ENCODE peak calls at places on chromosomes 12 and 14, in six cellular contexts. U, J, D, I, S and E are unnamed samples.

GRCh38 chr12:66964629-66965028 is 285.8 kb upstream of the GRIP1 start:
- DNase-seq in U (no peak), J (peak), D (no peak), I (no peak), S (no peak), E (no peak)

GRCh38 chr14:31263485-31264133 is 56.0 kb upstream of the HECTD1 start:
- DNase-seq in U (peak), J (no peak), D (no peak), I (no peak), S (no peak), E (no peak)

GRCh38 chr12:125614058-125614457 is 548.8 kb downstream of the AACS start:
- DNase-seq in U (no peak), J (no peak), D (no peak), I (no peak), S (no peak), E (no peak)

GRCh38 chr12:62602445-62603060 is 135.9 kb downstream of the MON2 start:
- DNase-seq in U (peak), J (peak), D (peak), I (peak), S (peak), E (peak)

GRCh38 chr12:57737467-57738141 is 938 bp downstream of the AGAP2 start:
- DNase-seq in U (no peak), J (peak), D (no peak), I (no peak), S (no peak), E (no peak)

GRCh38 chr12:122834921-122835692 is at the start of gene HIP1R:
- DNase-seq in U (no peak), J (peak), D (peak), I (peak), S (peak), E (peak)

GRCh38 chr14:68675233-68675577 is 117.7 kb downstream of the ZFP36L1 start:
- DNase-seq in U (no peak), J (no peak), D (no peak), I (no peak), S (no peak), E (no peak)

GRCh38 chr12:1939745-1940607 is 21.5 kb upstream of the CACNA2D4 start:
- DNase-seq in U (peak), J (peak), D (peak), I (peak), S (peak), E (peak)

GRCh38 chr14:69695664-69696527 is 71.0 kb upstream of the SRSF5 start:
- DNase-seq in U (no peak), J (no peak), D (peak), I (no peak), S (peak), E (no peak)

GRCh38 chr12:48105321-48105866 is 485 bp downstream of the SENP1 start:
- DNase-seq in U (no peak), J (peak), D (no peak), I (peak), S (peak), E (no peak)

GRCh38 chr14:50943943-50944646 is at the start of gene PYGL:
- DNase-seq in U (peak), J (no peak), D (peak), I (peak), S (peak), E (peak)

GRCh38 chr12:91331371-91331770 is 148.8 kb upstream of the DCN start:
- DNase-seq in U (no peak), J (no peak), D (no peak), I (no peak), S (no peak), E (no peak)

GRCh38 chr12:111274820-111275219 is 94.1 kb downstream of the PHETA1 start:
- DNase-seq in U (no peak), J (no peak), D (no peak), I (no peak), S (peak), E (no peak)

GRCh38 chr14:96929969-96930368 is 132.8 kb downstream of the VRK1 start:
- DNase-seq in U (no peak), J (no peak), D (no peak), I (no peak), S (no peak), E (no peak)

GRCh38 chr14:32940066-32940651 is 1.5 kb downstream of the NPAS3 start:
- DNase-seq in U (no peak), J (no peak), D (peak), I (no peak), S (no peak), E (no peak)

GRCh38 chr12:115349711-115350110 is 665.7 kb upstream of the TBX3 start:
- DNase-seq in U (no peak), J (no peak), D (no peak), I (no peak), S (no peak), E (no peak)